ENCODE peak calls at places on chromosomes 12 and 14, in ten cellular contexts. T, O, V, S, C, E, D, M, R and Z are unnamed samples.

GRCh38 chr12:122823429-122823828 is 11.8 kb upstream of the HIP1R start:
- DNase-seq in M (no peak), D (no peak), R (no peak), C (no peak), S (no peak), V (no peak), E (no peak), T (no peak), O (no peak), Z (no peak)

GRCh38 chr14:56100556-56100955 is 17.7 kb upstream of the PELI2 start:
- DNase-seq in V (no peak), S (no peak), E (no peak), C (no peak), R (no peak), O (no peak), D (no peak), T (no peak), M (no peak), Z (no peak)

GRCh38 chr12:8541591-8541990 is 886 bp upstream of the CLEC4E start:
- DNase-seq in S (no peak), D (no peak), O (no peak), R (no peak), E (no peak), M (no peak), C (no peak), V (no peak), T (no peak), Z (no peak)

GRCh38 chr12:26608273-26608672 is 224.7 kb downstream of the ITPR2 start:
- DNase-seq in V (no peak), M (no peak), D (no peak), T (no peak), S (no peak), E (no peak), C (no peak), O (no peak), R (no peak), Z (no peak)

GRCh38 chr12:50641566-50641965 is 122.3 kb upstream of the ATF1 start:
- DNase-seq in V (no peak), E (no peak), C (no peak), S (peak), R (no peak), O (no peak), T (no peak), D (no peak), M (no peak), Z (no peak)

GRCh38 chr14:68719634-68720384 is 73.1 kb downstream of the ZFP36L1 start:
- DNase-seq in O (no peak), S (no peak), E (no peak), D (no peak), R (no peak), M (no peak), C (no peak), V (no peak), T (no peak), Z (no peak)

GRCh38 chr12:105920161-105920684 is 218.5 kb downstream of the NUAK1 start:
- DNase-seq in R (no peak), D (no peak), O (no peak), E (peak), S (no peak), T (peak), M (peak), V (no peak), C (peak), Z (no peak)

GRCh38 chr14:75434557-75435248 is 6.9 kb downstream of the JDP2 start:
- DNase-seq in M (no peak), R (no peak), O (no peak), C (no peak), V (no peak), S (no peak), E (no peak), D (no peak), T (no peak), Z (no peak)

GRCh38 chr14:100684154-100684553 is 42.5 kb upstream of the DLK1 start:
- DNase-seq in E (no peak), S (no peak), V (no peak), M (no peak), D (no peak), R (no peak), O (no peak), T (no peak), C (no peak), Z (no peak)

GRCh38 chr12:56391721-56392120 is 29.1 kb upstream of the APOF start:
- DNase-seq in O (no peak), C (no peak), E (no peak), T (no peak), D (no peak), M (no peak), S (no peak), V (no peak), R (peak), Z (no peak)

GRCh38 chr14:105193916-105194782 is 13.0 kb upstream of the NUDT14 start:
- DNase-seq in D (no peak), S (no peak), E (no peak), M (peak), T (no peak), V (peak), O (peak), C (peak), R (no peak), Z (no peak)

GRCh38 chr12:95072900-95073697 is at the start of gene NR2C1:
- DNase-seq in E (peak), C (peak), R (peak), D (peak), S (peak), T (peak), M (peak), V (peak), O (peak), Z (no peak)

GRCh38 chr14:64038857-64039542 is 186.2 kb downstream of the SYNE2 start:
- DNase-seq in V (no peak), R (no peak), T (no peak), D (no peak), S (no peak), M (peak), C (no peak), O (no peak), E (no peak), Z (no peak)

GRCh38 chr14:104363891-104364760 is 215.4 kb upstream of the C14orf180 start:
- DNase-seq in D (no peak), E (no peak), T (no peak), S (peak), V (no peak), R (no peak), O (no peak), M (no peak), C (no peak), Z (no peak)

GRCh38 chr12:91863702-91864101 is 281.9 kb downstream of the BTG1 start:
- DNase-seq in V (no peak), O (no peak), T (no peak), D (no peak), M (no peak), E (no peak), S (no peak), R (no peak), C (no peak), Z (no peak)

GRCh38 chr12:25825494-25825893 is 133.0 kb upstream of the RASSF8 start:
- DNase-seq in V (no peak), S (no peak), C (no peak), T (no peak), D (no peak), O (no peak), R (no peak), M (peak), E (no peak), Z (no peak)

GRCh38 chr12:27344246-27344645 is 11.6 kb downstream of the BMAL2 start:
- DNase-seq in V (no peak), T (no peak), S (no peak), C (no peak), M (no peak), E (peak), R (peak), O (no peak), D (no peak), Z (no peak)

GRCh38 chr14:42665083-42665482 is 1058.4 kb downstream of the LRFN5 start:
- DNase-seq in D (no peak), V (no peak), R (peak), O (peak), E (no peak), S (no peak), M (no peak), T (no peak), C (peak), Z (no peak)

GRCh38 chr12:93041416-93041815 is 112.3 kb upstream of the EEA1 start:
- DNase-seq in T (no peak), C (no peak), D (no peak), S (no peak), V (no peak), M (no peak), O (no peak), E (no peak), R (no peak), Z (no peak)